ENCODE peak calls at places on chromosomes 5 and 9, in four cellular contexts. K is Karpas-422, Q is adipocyte, Z is lung. N is an unnamed sample.
A peak's percentile ranks its signal among the peaks of the same experiment; 100 is the strongest.

GRCh38 chr5:168227001-168227400 is 64.4 kb upstream of the WWC1 start:
- DNase-seq in K (no peak), Q (no peak), Z (no peak), N (peak; percentile 29)

GRCh38 chr5:75021229-75021628 is 31.1 kb downstream of the GCNT4 start:
- DNase-seq in Q (no peak), Z (no peak), K (no peak), N (no peak)

GRCh38 chr5:35853652-35854051 is 3.0 kb upstream of the IL7R start:
- DNase-seq in K (no peak), Q (no peak), Z (no peak), N (no peak)

GRCh38 chr9:87107072-87107471 is 159.8 kb upstream of the GAS1 start:
- DNase-seq in Z (no peak), Q (no peak), K (peak; percentile 40), N (peak; percentile 93)

GRCh38 chr5:124741711-124742496 is 4.5 kb downstream of the ZNF608 start:
- DNase-seq in K (no peak), Z (no peak), Q (peak; percentile 70), N (peak; percentile 93)

GRCh38 chr5:173535976-173536639 is 80.3 kb downstream of the BOD1 start:
- DNase-seq in K (no peak), Z (no peak), Q (no peak), N (no peak)

GRCh38 chr9:106859957-106860715 is 2.8 kb upstream of the ZNF462 start:
- DNase-seq in Z (peak; percentile 51), K (no peak), Q (peak; percentile 16), N (peak; percentile 79)

GRCh38 chr9:129863059-129863690 is 27.9 kb downstream of the USP20 start:
- DNase-seq in Z (no peak), K (no peak), Q (no peak), N (peak; percentile 9)

GRCh38 chr9:74379718-74380117 is 117.4 kb upstream of the RORB start:
- DNase-seq in Q (no peak), K (peak; percentile 51), Z (no peak), N (peak; percentile 66)

GRCh38 chr5:151474799-151475198 is 27.4 kb downstream of the SLC36A1 start:
- DNase-seq in Q (no peak), Z (no peak), K (no peak), N (no peak)

GRCh38 chr5:33509036-33509435 is 68.3 kb downstream of the TARS1 start:
- DNase-seq in Q (peak; percentile 42), K (no peak), Z (no peak), N (no peak)

GRCh38 chr9:38424918-38425317 is 664 bp upstream of the IGFBPL1 start:
- DNase-seq in Q (no peak), Z (no peak), K (no peak), N (no peak)

GRCh38 chr9:134678671-134679443 is 37.3 kb downstream of the COL5A1 start:
- DNase-seq in Q (no peak), Z (no peak), K (no peak), N (no peak)

GRCh38 chr9:134676886-134677285 is 35.3 kb downstream of the COL5A1 start:
- DNase-seq in K (peak; percentile 17), Z (no peak), Q (no peak), N (no peak)

GRCh38 chr9:134679616-134680392 is 38.2 kb downstream of the COL5A1 start:
- DNase-seq in K (no peak), Z (no peak), Q (no peak), N (no peak)

GRCh38 chr9:134678206-134678605 is 36.6 kb downstream of the COL5A1 start:
- DNase-seq in Q (no peak), Z (no peak), K (no peak), N (no peak)

GRCh38 chr9:134677743-134678142 is 36.1 kb downstream of the COL5A1 start:
- DNase-seq in Z (no peak), Q (no peak), K (no peak), N (no peak)
- H3K36me3 ChIP-seq in Z (no peaks in the 10 kb centered on the region), Q (no peaks in the 10 kb centered on the region), K (no peaks in the 10 kb centered on the region), N (no peaks in the 10 kb centered on the region)

DNA sequence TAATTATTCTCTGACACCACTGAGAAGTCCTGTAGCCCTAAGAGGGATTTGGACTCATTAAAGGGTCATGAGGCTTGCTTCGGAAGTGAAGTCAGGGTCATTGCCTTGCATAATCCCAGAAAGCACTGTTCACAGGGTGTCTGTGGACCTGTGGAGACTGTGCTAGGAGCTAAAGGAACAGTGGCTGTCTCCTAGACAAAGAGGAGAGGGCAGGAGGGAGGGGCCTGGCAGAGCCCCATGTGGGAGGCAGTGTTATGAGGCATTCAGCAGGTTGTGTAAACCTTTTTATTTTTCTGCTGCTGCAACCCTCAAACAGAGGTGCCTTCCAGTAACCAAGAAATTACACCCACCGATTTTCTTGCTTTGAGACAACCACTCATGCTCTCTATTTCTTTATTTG is 3.3 kb downstream of the TMEM174 start:
- DNase-seq in Q (no peak), Z (no peak), K (no peak), N (no peak)
- H3K36me3 ChIP-seq in Q (no peaks in the 10 kb centered on the region), Z (no peaks in the 10 kb centered on the region), K (no peaks in the 10 kb centered on the region), N (no peaks in the 10 kb centered on the region)

DNA sequence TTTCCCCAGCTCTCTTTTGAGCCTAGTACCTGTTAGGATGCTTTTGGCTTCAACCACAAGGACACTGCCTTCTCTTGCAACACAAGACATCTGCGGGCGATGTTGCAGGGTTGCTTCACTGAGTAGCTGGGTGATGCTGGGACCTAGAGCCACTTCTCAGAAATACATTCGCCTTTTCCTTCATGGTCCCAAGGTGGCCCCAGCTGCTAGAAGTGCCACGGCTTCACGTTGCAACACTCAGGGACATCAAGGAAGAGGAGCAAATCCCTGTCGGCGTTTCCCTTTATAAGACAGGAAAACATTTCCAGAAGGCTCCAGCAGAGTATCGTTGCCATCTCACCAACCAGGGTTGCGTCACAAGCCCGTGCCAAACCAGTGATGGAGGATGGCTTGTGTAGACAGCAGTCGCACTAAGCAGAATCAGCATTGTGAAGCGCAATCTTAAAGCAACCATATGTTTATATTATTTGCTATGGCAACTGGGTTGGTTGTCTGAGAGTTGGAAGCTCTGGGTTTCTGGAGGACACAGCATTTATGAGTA is 62.7 kb downstream of the ANKRD33B start:
- DNase-seq in Z (no peak), K (no peak), Q (peak; percentile 5), N (no peak)
- H3K36me3 ChIP-seq in Z (no peaks in the 10 kb centered on the region), K (no peaks in the 10 kb centered on the region), Q (peaks cover 6% of the 10 kb centered on the region), N (no peaks in the 10 kb centered on the region)

DNA sequence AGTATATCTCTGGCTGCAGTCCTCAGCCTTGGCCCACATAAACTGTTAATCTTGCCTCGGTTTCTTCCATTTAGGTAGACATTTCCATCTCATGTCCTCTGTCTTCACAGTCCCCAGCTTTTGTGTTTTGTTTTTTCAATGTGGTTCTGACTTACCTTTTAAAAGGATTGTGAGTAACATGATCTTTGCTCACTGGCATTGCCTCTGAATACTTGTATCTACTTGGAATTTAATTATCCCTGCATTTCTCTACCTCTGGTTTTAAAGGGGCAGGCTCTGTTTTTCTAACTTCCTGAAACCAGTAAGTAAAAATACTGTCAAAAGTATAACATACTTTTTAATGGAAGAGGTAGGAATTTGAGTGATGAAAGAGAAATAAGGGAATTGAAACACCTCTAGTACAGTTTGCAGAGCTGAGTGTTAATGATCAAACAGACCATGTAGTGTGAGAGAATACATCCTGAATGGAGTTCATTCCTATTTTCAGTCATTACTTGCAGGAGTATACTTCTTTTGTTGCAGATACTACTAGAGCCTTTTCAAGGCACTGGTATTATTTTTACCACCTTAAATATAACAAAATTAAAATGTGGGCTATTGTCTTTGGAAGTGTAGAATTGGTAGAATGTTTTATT is 62.6 kb downstream of the MTREX start:
- DNase-seq in K (no peak), Z (no peak), Q (no peak), N (no peak)
- H3K36me3 ChIP-seq in K (peaks cover 58% of the 10 kb centered on the region), Z (no peaks in the 10 kb centered on the region), Q (peaks cover 45% of the 10 kb centered on the region), N (peaks cover 12% of the 10 kb centered on the region)